ENCODE peak calls at places on chromosomes 7 and 10, in five cellular contexts. One of them, this sample, is unnamed.

GRCh38 chr10:116538461-116538860 is 7.3 kb upstream of the PNLIP start:
- DNase-seq in fibroblast of gingiva: no peak
- DNase-seq in NCI-H1694 treated with DMSO at 0.1 percent for 48 hours: no peak
- DNase-seq in lung microvascular endothelial cell: no peak
- DNase-seq in NCI-H748 treated with DMSO at 0.1 percent for 48 hours: no peak
- DNase-seq in this sample: no peak

GRCh38 chr10:26334932-26335573 is 103.1 kb upstream of the APBB1IP start:
- DNase-seq in lung microvascular endothelial cell: peak
- DNase-seq in NCI-H1694 treated with DMSO at 0.1 percent for 48 hours: peak
- DNase-seq in fibroblast of gingiva: peak
- DNase-seq in NCI-H748 treated with DMSO at 0.1 percent for 48 hours: peak
- DNase-seq in this sample: no peak

GRCh38 chr7:108165726-108166125 is 35.6 kb upstream of the LAMB4 start:
- DNase-seq in NCI-H748 treated with DMSO at 0.1 percent for 48 hours: no peak
- DNase-seq in lung microvascular endothelial cell: no peak
- DNase-seq in NCI-H1694 treated with DMSO at 0.1 percent for 48 hours: no peak
- DNase-seq in fibroblast of gingiva: no peak
- DNase-seq in this sample: no peak

GRCh38 chr10:34996843-34997242 is 93.3 kb downstream of the CUL2 start:
- DNase-seq in lung microvascular endothelial cell: no peak
- DNase-seq in NCI-H748 treated with DMSO at 0.1 percent for 48 hours: no peak
- DNase-seq in fibroblast of gingiva: peak
- DNase-seq in NCI-H1694 treated with DMSO at 0.1 percent for 48 hours: no peak
- DNase-seq in this sample: peak

GRCh38 chr10:8600192-8600591 is 545.7 kb downstream of the GATA3 start:
- DNase-seq in lung microvascular endothelial cell: no peak
- DNase-seq in NCI-H748 treated with DMSO at 0.1 percent for 48 hours: no peak
- DNase-seq in fibroblast of gingiva: no peak
- DNase-seq in NCI-H1694 treated with DMSO at 0.1 percent for 48 hours: no peak
- DNase-seq in this sample: no peak

GRCh38 chr10:33982995-33983394 is 648.5 kb upstream of the NRP1 start:
- DNase-seq in NCI-H748 treated with DMSO at 0.1 percent for 48 hours: no peak
- DNase-seq in lung microvascular endothelial cell: no peak
- DNase-seq in NCI-H1694 treated with DMSO at 0.1 percent for 48 hours: no peak
- DNase-seq in fibroblast of gingiva: no peak
- DNase-seq in this sample: no peak

GRCh38 chr7:132865766-132866531 is 215.9 kb downstream of the CHCHD3 start:
- DNase-seq in NCI-H1694 treated with DMSO at 0.1 percent for 48 hours: no peak
- DNase-seq in lung microvascular endothelial cell: peak
- DNase-seq in NCI-H748 treated with DMSO at 0.1 percent for 48 hours: no peak
- DNase-seq in fibroblast of gingiva: peak
- DNase-seq in this sample: no peak

GRCh38 chr10:106278385-106278784 is 886.1 kb downstream of the SORCS1 start:
- DNase-seq in fibroblast of gingiva: no peak
- DNase-seq in NCI-H748 treated with DMSO at 0.1 percent for 48 hours: no peak
- DNase-seq in NCI-H1694 treated with DMSO at 0.1 percent for 48 hours: no peak
- DNase-seq in lung microvascular endothelial cell: no peak
- DNase-seq in this sample: no peak

GRCh38 chr10:131936756-131937155 is 35.9 kb downstream of the PPP2R2D start:
- DNase-seq in NCI-H748 treated with DMSO at 0.1 percent for 48 hours: no peak
- DNase-seq in lung microvascular endothelial cell: no peak
- DNase-seq in fibroblast of gingiva: no peak
- DNase-seq in NCI-H1694 treated with DMSO at 0.1 percent for 48 hours: no peak
- DNase-seq in this sample: no peak

GRCh38 chr10:6588082-6588481 is 8.0 kb upstream of the PRKCQ start:
- DNase-seq in fibroblast of gingiva: no peak
- DNase-seq in NCI-H1694 treated with DMSO at 0.1 percent for 48 hours: no peak
- DNase-seq in lung microvascular endothelial cell: no peak
- DNase-seq in NCI-H748 treated with DMSO at 0.1 percent for 48 hours: no peak
- DNase-seq in this sample: no peak

GRCh38 chr10:14653271-14654161 is 121.2 kb downstream of the FAM107B start:
- DNase-seq in NCI-H1694 treated with DMSO at 0.1 percent for 48 hours: no peak
- DNase-seq in fibroblast of gingiva: peak
- DNase-seq in lung microvascular endothelial cell: peak
- DNase-seq in NCI-H748 treated with DMSO at 0.1 percent for 48 hours: peak
- DNase-seq in this sample: no peak

GRCh38 chr10:28459453-28460144 is 73.3 kb upstream of the WAC start:
- DNase-seq in lung microvascular endothelial cell: no peak
- DNase-seq in NCI-H748 treated with DMSO at 0.1 percent for 48 hours: no peak
- DNase-seq in fibroblast of gingiva: no peak
- DNase-seq in NCI-H1694 treated with DMSO at 0.1 percent for 48 hours: no peak
- DNase-seq in this sample: no peak

GRCh38 chr7:106623846-106624245 is 37.1 kb downstream of the CCDC71L start:
- DNase-seq in lung microvascular endothelial cell: peak
- DNase-seq in NCI-H748 treated with DMSO at 0.1 percent for 48 hours: no peak
- DNase-seq in NCI-H1694 treated with DMSO at 0.1 percent for 48 hours: no peak
- DNase-seq in fibroblast of gingiva: peak
- DNase-seq in this sample: no peak

GRCh38 chr10:80608706-80609105 is 71.0 kb downstream of the SH2D4B start:
- DNase-seq in lung microvascular endothelial cell: no peak
- DNase-seq in NCI-H748 treated with DMSO at 0.1 percent for 48 hours: no peak
- DNase-seq in NCI-H1694 treated with DMSO at 0.1 percent for 48 hours: no peak
- DNase-seq in fibroblast of gingiva: no peak
- DNase-seq in this sample: no peak

GRCh38 chr7:104272767-104273384 is 55.5 kb upstream of the LHFPL3 start:
- DNase-seq in NCI-H748 treated with DMSO at 0.1 percent for 48 hours: peak
- DNase-seq in lung microvascular endothelial cell: peak
- DNase-seq in NCI-H1694 treated with DMSO at 0.1 percent for 48 hours: peak
- DNase-seq in fibroblast of gingiva: peak
- DNase-seq in this sample: no peak

GRCh38 chr10:102324061-102324460 is 71.4 kb upstream of the NFKB2 start:
- DNase-seq in fibroblast of gingiva: no peak
- DNase-seq in lung microvascular endothelial cell: no peak
- DNase-seq in NCI-H1694 treated with DMSO at 0.1 percent for 48 hours: no peak
- DNase-seq in NCI-H748 treated with DMSO at 0.1 percent for 48 hours: no peak
- DNase-seq in this sample: no peak

GRCh38 chr10:118768041-118768933 is 13.5 kb upstream of the CACUL1 start:
- DNase-seq in lung microvascular endothelial cell: no peak
- DNase-seq in NCI-H748 treated with DMSO at 0.1 percent for 48 hours: no peak
- DNase-seq in NCI-H1694 treated with DMSO at 0.1 percent for 48 hours: no peak
- DNase-seq in fibroblast of gingiva: no peak
- DNase-seq in this sample: no peak

GRCh38 chr7:95758187-95758586 is 14.2 kb upstream of the DYNC1I1 start:
- DNase-seq in NCI-H1694 treated with DMSO at 0.1 percent for 48 hours: no peak
- DNase-seq in NCI-H748 treated with DMSO at 0.1 percent for 48 hours: peak
- DNase-seq in fibroblast of gingiva: no peak
- DNase-seq in lung microvascular endothelial cell: no peak
- DNase-seq in this sample: no peak

GRCh38 chr7:141585592-141586510 is 34.6 kb downstream of the AGK start:
- DNase-seq in fibroblast of gingiva: peak
- DNase-seq in NCI-H1694 treated with DMSO at 0.1 percent for 48 hours: no peak
- DNase-seq in lung microvascular endothelial cell: peak
- DNase-seq in NCI-H748 treated with DMSO at 0.1 percent for 48 hours: no peak
- DNase-seq in this sample: no peak

GRCh38 chr10:91520657-91521056 is 110.5 kb downstream of the HECTD2 start:
- DNase-seq in NCI-H748 treated with DMSO at 0.1 percent for 48 hours: no peak
- DNase-seq in lung microvascular endothelial cell: no peak
- DNase-seq in NCI-H1694 treated with DMSO at 0.1 percent for 48 hours: no peak
- DNase-seq in fibroblast of gingiva: no peak
- DNase-seq in this sample: peak

GRCh38 chr10:3500408-3500856 is 284.6 kb downstream of the KLF6 start:
- DNase-seq in fibroblast of gingiva: peak
- DNase-seq in NCI-H748 treated with DMSO at 0.1 percent for 48 hours: peak
- DNase-seq in NCI-H1694 treated with DMSO at 0.1 percent for 48 hours: no peak
- DNase-seq in lung microvascular endothelial cell: no peak
- DNase-seq in this sample: peak

GRCh38 chr10:61081331-61081730 is 137.3 kb upstream of the RHOBTB1 start:
- DNase-seq in NCI-H748 treated with DMSO at 0.1 percent for 48 hours: no peak
- DNase-seq in NCI-H1694 treated with DMSO at 0.1 percent for 48 hours: no peak
- DNase-seq in fibroblast of gingiva: no peak
- DNase-seq in lung microvascular endothelial cell: no peak
- DNase-seq in this sample: no peak

GRCh38 chr10:77188511-77188910 is 449.1 kb downstream of the KCNMA1 start:
- DNase-seq in fibroblast of gingiva: peak
- DNase-seq in NCI-H748 treated with DMSO at 0.1 percent for 48 hours: no peak
- DNase-seq in NCI-H1694 treated with DMSO at 0.1 percent for 48 hours: no peak
- DNase-seq in lung microvascular endothelial cell: peak
- DNase-seq in this sample: no peak

GRCh38 chr7:2307690-2308107 is 6.5 kb downstream of the SNX8 start:
- DNase-seq in NCI-H748 treated with DMSO at 0.1 percent for 48 hours: no peak
- DNase-seq in NCI-H1694 treated with DMSO at 0.1 percent for 48 hours: no peak
- DNase-seq in lung microvascular endothelial cell: no peak
- DNase-seq in fibroblast of gingiva: no peak
- DNase-seq in this sample: no peak

GRCh38 chr7:55242613-55243012 is 122.5 kb upstream of the LANCL2 start:
- DNase-seq in NCI-H1694 treated with DMSO at 0.1 percent for 48 hours: no peak
- DNase-seq in NCI-H748 treated with DMSO at 0.1 percent for 48 hours: no peak
- DNase-seq in lung microvascular endothelial cell: no peak
- DNase-seq in fibroblast of gingiva: no peak
- DNase-seq in this sample: no peak

GRCh38 chr7:143003393-143004051 is 23.4 kb downstream of the OR9A2 start:
- DNase-seq in NCI-H748 treated with DMSO at 0.1 percent for 48 hours: peak
- DNase-seq in NCI-H1694 treated with DMSO at 0.1 percent for 48 hours: peak
- DNase-seq in fibroblast of gingiva: peak
- DNase-seq in lung microvascular endothelial cell: peak
- DNase-seq in this sample: no peak

GRCh38 chr7:149060161-149060560 is 30.4 kb downstream of the ZNF786 start:
- DNase-seq in fibroblast of gingiva: no peak
- DNase-seq in lung microvascular endothelial cell: no peak
- DNase-seq in NCI-H748 treated with DMSO at 0.1 percent for 48 hours: no peak
- DNase-seq in NCI-H1694 treated with DMSO at 0.1 percent for 48 hours: no peak
- DNase-seq in this sample: no peak

GRCh38 chr10:48545462-48546145 is 59.3 kb downstream of the ARHGAP22 start:
- DNase-seq in NCI-H748 treated with DMSO at 0.1 percent for 48 hours: no peak
- DNase-seq in NCI-H1694 treated with DMSO at 0.1 percent for 48 hours: no peak
- DNase-seq in lung microvascular endothelial cell: no peak
- DNase-seq in fibroblast of gingiva: no peak
- DNase-seq in this sample: no peak

GRCh38 chr10:97200616-97201015 is 14.9 kb upstream of the SLIT1 start:
- DNase-seq in fibroblast of gingiva: no peak
- DNase-seq in NCI-H748 treated with DMSO at 0.1 percent for 48 hours: no peak
- DNase-seq in lung microvascular endothelial cell: no peak
- DNase-seq in NCI-H1694 treated with DMSO at 0.1 percent for 48 hours: no peak
- DNase-seq in this sample: no peak

GRCh38 chr10:14623931-14624330 is 150.8 kb downstream of the FAM107B start:
- DNase-seq in NCI-H748 treated with DMSO at 0.1 percent for 48 hours: peak
- DNase-seq in lung microvascular endothelial cell: no peak
- DNase-seq in fibroblast of gingiva: no peak
- DNase-seq in NCI-H1694 treated with DMSO at 0.1 percent for 48 hours: no peak
- DNase-seq in this sample: no peak

GRCh38 chr10:58531084-58531695 is 18.5 kb downstream of the BICC1 start:
- DNase-seq in fibroblast of gingiva: peak
- DNase-seq in lung microvascular endothelial cell: peak
- DNase-seq in NCI-H748 treated with DMSO at 0.1 percent for 48 hours: peak
- DNase-seq in NCI-H1694 treated with DMSO at 0.1 percent for 48 hours: peak
- DNase-seq in this sample: peak

GRCh38 chr7:114303301-114303700 is 111.3 kb upstream of the FOXP2 start:
- DNase-seq in NCI-H1694 treated with DMSO at 0.1 percent for 48 hours: no peak
- DNase-seq in NCI-H748 treated with DMSO at 0.1 percent for 48 hours: no peak
- DNase-seq in lung microvascular endothelial cell: no peak
- DNase-seq in fibroblast of gingiva: no peak
- DNase-seq in this sample: no peak

GRCh38 chr10:124906551-124907001 is 35.3 kb upstream of the ZRANB1 start:
- DNase-seq in NCI-H748 treated with DMSO at 0.1 percent for 48 hours: no peak
- DNase-seq in NCI-H1694 treated with DMSO at 0.1 percent for 48 hours: no peak
- DNase-seq in fibroblast of gingiva: peak
- DNase-seq in lung microvascular endothelial cell: no peak
- DNase-seq in this sample: no peak

GRCh38 chr7:5222861-5223411 is 32.9 kb downstream of the WIPI2 start:
- DNase-seq in lung microvascular endothelial cell: no peak
- DNase-seq in NCI-H748 treated with DMSO at 0.1 percent for 48 hours: no peak
- DNase-seq in fibroblast of gingiva: no peak
- DNase-seq in NCI-H1694 treated with DMSO at 0.1 percent for 48 hours: no peak
- DNase-seq in this sample: no peak

GRCh38 chr10:99304857-99305220 is 24.3 kb upstream of the CNNM1 start:
- DNase-seq in NCI-H1694 treated with DMSO at 0.1 percent for 48 hours: peak
- DNase-seq in NCI-H748 treated with DMSO at 0.1 percent for 48 hours: no peak
- DNase-seq in lung microvascular endothelial cell: no peak
- DNase-seq in fibroblast of gingiva: no peak
- DNase-seq in this sample: no peak